ENCODE peak calls at places on chromosomes 3 and 15, in six cellular contexts. G is neural progenitor cell, I is GM12865, W is GM06990, D is epithelial cell of esophagus, P is brain microvascular endothelial cell. C is an unnamed sample.

GRCh38 chr15:93028632-93029612 is 60.1 kb downstream of the RGMA start:
- DNase-seq in G (no peak), D (peak), W (no peak), I (no peak), P (peak), C (peak)

GRCh38 chr15:77786956-77787355 is 154.2 kb upstream of the LINGO1 start:
- DNase-seq in G (peak), P (no peak), W (no peak), I (no peak), D (no peak), C (no peak)

GRCh38 chr3:143067201-143067600 is 52.4 kb upstream of the CHST2 start:
- DNase-seq in I (no peak), D (no peak), P (no peak), W (no peak), G (no peak), C (no peak)

GRCh38 chr3:111803123-111803593 is 55.9 kb upstream of the PHLDB2 start:
- DNase-seq in P (peak), W (no peak), G (no peak), D (peak), I (no peak), C (peak)

GRCh38 chr3:45528429-45528828 is 66.1 kb upstream of the LIMD1 start:
- DNase-seq in W (no peak), D (peak), G (no peak), P (no peak), I (no peak), C (no peak)

GRCh38 chr3:61847784-61848462 is 286.6 kb downstream of the PTPRG start:
- DNase-seq in I (no peak), P (no peak), G (no peak), W (no peak), D (no peak), C (peak)

GRCh38 chr3:6605245-6605644 is 255.7 kb upstream of the GRM7 start:
- DNase-seq in I (peak), W (no peak), G (no peak), D (no peak), P (no peak), C (no peak)

GRCh38 chr3:157051055-157051454 is 108.9 kb downstream of the CCNL1 start:
- DNase-seq in W (no peak), P (no peak), D (no peak), G (no peak), I (no peak), C (no peak)

GRCh38 chr3:63914312-63914711 is 2.1 kb upstream of the SCAANT1 start:
- DNase-seq in I (no peak), G (no peak), D (peak), W (no peak), P (no peak), C (peak)

GRCh38 chr3:42736081-42736480 is 33.5 kb upstream of the HHATL start:
- DNase-seq in G (no peak), I (no peak), P (no peak), W (no peak), D (no peak), C (no peak)

GRCh38 chr15:47792231-47792630 is 74.9 kb downstream of the SEMA6D start:
- DNase-seq in D (no peak), P (no peak), I (no peak), W (no peak), G (no peak), C (no peak)

GRCh38 chr15:74995779-74996765 is 709 bp downstream of the SCAMP5 start:
- DNase-seq in G (peak), P (no peak), D (no peak), W (no peak), I (no peak), C (no peak)

GRCh38 chr15:70355275-70355795 is 257.6 kb upstream of the TLE3 start:
- DNase-seq in I (peak), W (no peak), G (no peak), D (no peak), P (no peak), C (no peak)

GRCh38 chr3:187739561-187740445 is 5.5 kb downstream of the BCL6 start:
- DNase-seq in W (peak), G (peak), P (peak), D (peak), I (peak), C (peak)

GRCh38 chr15:92123848-92124631 is 269.6 kb upstream of the ST8SIA2 start:
- DNase-seq in D (no peak), W (no peak), P (no peak), I (no peak), G (no peak), C (no peak)

GRCh38 chr3:169771651-169772529 is 1.3 kb upstream of the MYNN start:
- DNase-seq in G (peak), D (peak), I (peak), P (peak), W (peak), C (peak)

GRCh38 chr15:67537771-67538170 is 4.7 kb upstream of the MAP2K5 start:
- DNase-seq in G (no peak), P (no peak), W (no peak), I (no peak), D (no peak), C (no peak)

GRCh38 chr3:30654269-30654668 is 47.9 kb downstream of the TGFBR2 start:
- DNase-seq in P (no peak), G (no peak), W (no peak), I (no peak), D (no peak), C (no peak)

GRCh38 chr15:32872606-32873291 is 154.9 kb downstream of the GREM1 start:
- DNase-seq in D (no peak), I (no peak), G (no peak), W (no peak), P (no peak), C (no peak)

GRCh38 chr3:11562277-11562881 is 81.3 kb downstream of the VGLL4 start:
- DNase-seq in G (no peak), D (no peak), P (no peak), I (no peak), W (no peak), C (no peak)

GRCh38 chr3:123880998-123881561 is 3.1 kb downstream of the MYLK start:
- DNase-seq in I (no peak), G (peak), W (no peak), D (peak), P (peak), C (peak)

GRCh38 chr15:70099966-70100494 is 2.3 kb upstream of the TLE3 start:
- DNase-seq in W (no peak), D (no peak), G (peak), P (no peak), I (peak), C (no peak)

GRCh38 chr15:43799209-43799944 is 643 bp downstream of the SERINC4 start:
- DNase-seq in W (no peak), D (no peak), P (no peak), G (no peak), I (peak), C (no peak)

GRCh38 chr15:29115093-29115991 is 154.3 kb downstream of the NSMCE3 start:
- DNase-seq in G (peak), I (no peak), P (peak), W (no peak), D (no peak), C (no peak)

GRCh38 chr15:97874139-97874538 is 86.4 kb upstream of the ARRDC4 start:
- DNase-seq in I (no peak), W (no peak), P (no peak), G (no peak), D (no peak), C (no peak)

DNA sequence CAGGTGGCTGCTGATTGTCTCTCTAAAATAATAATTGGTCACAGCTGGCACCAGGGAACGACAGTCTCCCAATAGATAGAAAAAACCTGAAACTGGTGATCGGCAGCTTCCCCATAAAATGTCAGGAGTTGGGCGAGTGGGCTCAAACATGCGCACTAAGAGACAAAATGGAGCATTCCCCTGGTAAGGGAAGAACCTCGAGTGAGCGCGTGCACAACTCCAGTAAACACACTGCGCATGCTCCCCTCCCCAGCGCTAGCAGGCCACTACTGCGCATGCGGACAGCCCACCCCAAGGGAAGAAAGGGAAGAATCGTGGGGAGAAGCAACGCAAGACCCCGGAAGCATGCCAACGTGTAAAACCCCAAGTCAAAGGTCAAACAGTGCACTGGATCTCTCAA is 7.7 kb upstream of the STARD5 start:
- DNase-seq in D (no peak), P (no peak), W (no peak), G (no peak), I (no peak), C (no peak)
- H3K4me3 ChIP-seq in D (no peak), P (no peak), W (no peak), G (no peak), I (no peak), C (no peak)

DNA sequence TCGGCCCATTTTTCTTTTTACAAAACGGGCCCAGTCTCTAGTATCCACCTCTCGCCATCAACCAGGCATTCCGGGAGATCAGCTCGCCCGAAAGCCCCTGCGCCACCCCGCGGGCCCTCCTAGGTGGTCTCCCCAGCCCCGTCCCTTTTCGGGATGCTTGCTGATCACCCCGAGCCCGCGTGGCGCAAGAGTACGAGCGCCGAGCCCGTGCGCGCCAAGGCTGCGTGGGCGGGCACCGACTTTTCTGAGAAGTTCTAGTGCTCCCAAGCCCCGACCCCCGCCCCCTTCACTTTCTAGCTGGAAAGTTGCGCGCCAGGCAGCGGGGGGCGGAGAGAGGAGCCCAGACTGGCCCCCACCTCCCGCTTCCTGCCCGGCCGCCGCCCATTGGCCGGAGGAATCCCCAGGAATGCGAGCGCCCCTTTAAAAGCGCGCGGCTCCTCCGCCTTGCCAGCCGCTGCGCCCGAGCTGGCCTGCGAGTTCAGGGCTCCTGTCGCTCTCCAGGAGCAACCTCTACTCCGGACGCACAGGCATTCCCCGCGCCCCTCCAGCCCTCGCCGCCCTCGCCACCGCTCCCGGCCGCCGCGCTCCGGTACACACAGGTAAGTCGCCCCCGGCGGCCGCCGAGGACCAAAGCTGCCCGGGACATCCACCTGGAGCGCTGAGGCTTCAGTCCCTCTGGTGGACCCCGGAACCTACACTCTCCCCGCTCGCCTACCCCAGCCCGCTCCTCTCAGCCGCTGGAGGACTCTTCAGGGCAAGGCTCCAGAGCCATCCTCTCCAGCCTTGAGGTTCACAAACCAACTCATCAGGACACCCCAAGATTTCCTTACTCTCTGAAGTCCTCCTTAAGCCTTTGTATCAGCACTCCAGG is at the start of gene THBS1:
- DNase-seq in G (peak), W (peak), D (peak), P (peak), I (peak), C (peak)
- TF ChIP-seq CTCF in G (no peak), W (no peak), D (no peak), P (peak), I (no peak), C (no peak)

DNA sequence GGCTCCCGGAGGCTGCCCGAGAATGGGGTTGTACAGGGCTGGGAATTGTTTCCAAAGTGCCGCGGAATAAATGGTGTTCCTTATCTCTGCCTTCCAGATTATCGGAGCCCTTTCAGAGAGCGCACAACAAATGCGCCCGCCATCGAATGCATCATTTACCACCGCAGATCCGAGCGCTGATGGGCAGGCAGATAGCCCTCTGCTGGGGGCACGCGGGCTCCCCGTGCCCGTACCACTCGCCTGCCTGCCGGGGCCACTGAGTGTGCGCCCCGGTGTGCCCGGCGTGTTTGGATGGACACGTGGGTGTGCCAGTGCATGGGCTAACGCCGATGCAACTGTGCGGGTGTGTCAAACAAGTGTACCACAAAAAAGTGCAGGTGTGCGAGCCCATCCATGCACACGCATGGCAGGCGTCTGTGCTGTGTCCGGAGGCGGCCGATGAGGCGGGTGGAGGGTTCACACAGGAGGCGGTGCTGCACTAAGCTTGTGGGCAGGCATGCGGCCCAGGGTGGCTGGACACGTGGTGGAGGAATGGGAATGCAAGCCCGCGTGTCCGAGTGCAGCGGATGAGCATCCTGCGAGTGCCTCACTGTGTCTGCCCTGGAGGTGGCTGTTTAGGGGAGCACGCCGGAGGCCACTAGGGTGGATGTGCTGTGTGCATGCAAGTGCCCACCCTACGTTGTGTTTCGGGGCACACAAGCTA is 3.8 kb upstream of the GATA2 start:
- DNase-seq in I (no peak), P (no peak), D (no peak), W (no peak), G (peak), C (no peak)
- H3K4me3 ChIP-seq in I (no peak), P (no peak), D (no peak), W (no peak), G (peak), C (peak)

DNA sequence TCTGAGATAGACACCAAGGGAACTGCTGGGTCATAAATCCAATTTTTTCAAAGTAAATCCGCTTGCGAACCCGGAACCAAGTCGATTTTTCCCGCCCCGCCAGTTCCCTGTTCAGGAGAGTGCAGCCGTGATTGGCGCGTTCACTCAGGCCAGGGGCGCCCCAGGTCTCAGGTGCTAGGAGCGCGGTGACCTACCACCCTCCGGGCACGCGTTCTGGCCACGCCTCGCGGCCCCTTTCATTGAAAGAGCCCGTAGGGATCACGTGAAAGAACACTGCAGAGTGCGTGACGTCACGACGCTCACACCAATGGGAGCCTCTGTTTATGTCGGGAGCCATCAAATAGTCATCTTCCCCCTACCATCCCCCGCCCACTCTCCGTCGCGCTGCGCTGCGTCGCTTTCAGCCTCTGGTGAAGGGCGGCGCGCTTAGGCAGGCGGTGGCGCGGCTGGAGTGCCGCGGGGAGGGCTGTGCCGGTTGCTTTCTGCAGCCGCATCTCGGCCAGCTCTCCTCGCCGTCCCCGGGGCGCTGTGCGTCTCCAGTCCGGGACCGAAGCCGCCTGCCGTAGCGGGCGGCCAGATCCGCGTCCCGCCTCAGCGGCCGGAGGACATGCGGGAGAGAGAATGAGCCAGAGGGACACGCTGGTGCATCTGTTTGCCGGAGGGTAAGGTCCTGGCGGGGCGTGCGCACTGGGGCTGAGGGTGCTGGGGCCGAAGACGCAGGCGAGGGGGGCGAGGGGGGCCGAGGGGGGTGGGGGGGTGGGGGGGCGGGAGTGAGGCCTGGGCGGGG is at the start of gene SLC25A36:
- DNase-seq in D (peak), G (peak), I (peak), P (peak), W (peak), C (peak)
- TF ChIP-seq CTCF in D (no peak), G (no peak), I (no peak), P (no peak), W (peak), C (no peak)

DNA sequence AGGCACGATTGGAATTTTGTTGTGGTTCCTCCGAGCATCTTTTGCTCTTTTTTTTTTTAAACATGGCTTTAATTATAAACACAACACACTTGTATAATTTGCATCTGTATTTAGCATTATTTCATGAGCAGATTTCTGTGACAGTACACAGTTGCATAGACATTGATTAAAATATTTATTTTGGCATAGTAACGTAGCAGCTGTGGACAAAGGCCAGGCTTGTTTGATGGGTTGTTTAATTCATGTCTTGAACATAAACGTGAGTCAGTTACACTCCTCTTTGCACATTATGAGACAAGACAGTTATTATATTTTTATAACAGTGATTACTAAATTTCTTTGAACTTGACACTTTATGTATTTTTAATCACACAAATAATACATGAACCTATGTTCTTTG is 182.5 kb downstream of the CACNA2D3 start:
- DNase-seq in G (no peak), P (no peak), D (no peak), W (no peak), I (no peak), C (no peak)
- H3K4me3 ChIP-seq in G (no peak), P (no peak), D (no peak), W (no peak), I (no peak), C (no peak)

GRCh38 chr15:86911022-86911421 is 831.4 kb downstream of the AGBL1 start:
- DNase-seq in I (no peak), D (no peak), G (no peak), W (no peak), P (no peak), C (no peak)

GRCh38 chr15:86916671-86917450 is 837.2 kb downstream of the AGBL1 start:
- DNase-seq in W (no peak), D (no peak), G (peak), I (no peak), P (no peak), C (no peak)

GRCh38 chr15:86919581-86919980 is 839.9 kb downstream of the AGBL1 start:
- DNase-seq in P (no peak), G (no peak), D (no peak), W (no peak), I (peak), C (no peak)

GRCh38 chr15:86915811-86916331 is 836.2 kb downstream of the AGBL1 start:
- DNase-seq in P (peak), D (peak), W (no peak), G (peak), I (peak), C (peak)
- TF ChIP-seq CTCF in P (peak), D (peak), W (peak), G (peak), I (peak), C (peak)